ENCODE peak calls at places on chromosome 12, in seven cellular contexts. L, U, M, D, F, K and J are unnamed samples.

GRCh38 chr12:1422604-1423315 is 171.6 kb downstream of the FBXL14 start:
- DNase-seq in L (no peak), U (no peak), M (no peak), D (no peak), F (no peak), K (no peak), J (no peak)

GRCh38 chr12:70815866-70816470 is 104.6 kb downstream of the PTPRR start:
- DNase-seq in L (no peak), U (no peak), M (no peak), D (no peak), F (no peak), K (no peak), J (peak)

GRCh38 chr12:127654383-127654985 is 612.5 kb upstream of the TMEM132C start:
- DNase-seq in L (no peak), U (no peak), M (no peak), D (no peak), F (no peak), K (no peak), J (no peak)

GRCh38 chr12:85147331-85147730 is 111.2 kb downstream of the LRRIQ1 start:
- DNase-seq in L (no peak), U (no peak), M (no peak), D (no peak), F (no peak), K (no peak), J (no peak)

GRCh38 chr12:106090586-106091411 is 48.0 kb downstream of the NUAK1 start:
- DNase-seq in L (no peak), U (peak), M (peak), D (peak), F (no peak), K (no peak), J (no peak)

GRCh38 chr12:116336542-116337065 is 59.1 kb upstream of the MED13L start:
- DNase-seq in L (peak), U (no peak), M (no peak), D (no peak), F (no peak), K (no peak), J (no peak)

GRCh38 chr12:69655616-69656336 is 43.3 kb downstream of the BEST3 start:
- DNase-seq in L (no peak), U (peak), M (no peak), D (no peak), F (no peak), K (no peak), J (peak)

GRCh38 chr12:113077859-113078256 is 21.3 kb downstream of the DTX1 start:
- DNase-seq in L (no peak), U (no peak), M (no peak), D (no peak), F (no peak), K (no peak), J (no peak)

GRCh38 chr12:13627536-13627935 is 353.9 kb downstream of the GRIN2B start:
- DNase-seq in L (no peak), U (no peak), M (no peak), D (no peak), F (no peak), K (no peak), J (no peak)

GRCh38 chr12:67595365-67595764 is 53.2 kb upstream of the DYRK2 start:
- DNase-seq in L (no peak), U (no peak), M (no peak), D (no peak), F (no peak), K (no peak), J (no peak)

GRCh38 chr12:109932878-109933503 is 32.9 kb downstream of the TCHP start:
- DNase-seq in L (no peak), U (no peak), M (peak), D (peak), F (peak), K (no peak), J (no peak)

GRCh38 chr12:75437564-75437963 is 43.0 kb upstream of the GLIPR1 start:
- DNase-seq in L (no peak), U (peak), M (no peak), D (no peak), F (no peak), K (no peak), J (no peak)
- H3K27ac ChIP-seq in L (no peak), U (no peak), M (no peak), D (no peak), F (no peak), K (no peak), J (no peak)

DNA sequence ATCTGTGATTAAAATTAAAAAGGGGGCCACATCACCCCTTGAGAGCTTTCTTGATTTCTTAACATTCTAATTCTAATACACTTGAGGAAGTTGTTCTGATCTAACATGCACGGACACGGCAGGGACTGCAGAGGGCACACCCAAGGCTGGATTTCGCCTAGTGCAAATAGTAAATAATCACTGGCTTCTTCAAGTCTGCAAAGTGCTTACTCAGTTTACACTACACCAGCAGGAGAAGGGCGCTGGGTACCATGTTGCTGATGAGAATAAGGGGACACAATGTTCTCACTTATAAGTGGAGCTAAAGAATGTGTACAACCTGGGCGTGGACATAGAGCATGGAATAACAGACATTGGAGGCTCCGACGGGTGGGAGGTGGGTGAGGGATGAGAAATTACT is 34.2 kb downstream of the TBX5 start:
- DNase-seq in L (no peak), U (no peak), M (no peak), D (no peak), F (no peak), K (no peak), J (no peak)
- TF ChIP-seq CTCF in L (no peak), U (no peak), M (no peak), D (no peak), F (no peak), K (no peak), J (no peak)

GRCh38 chr12:121295123-121295745 is 1.3 kb downstream of the CAMKK2 start:
- DNase-seq in L (no peak), U (peak), M (no peak), D (no peak), F (no peak), K (no peak), J (no peak)
- H3K27ac ChIP-seq in L (peak), U (no peak), M (peak), D (no peak), F (peak), K (no peak), J (peak)

DNA sequence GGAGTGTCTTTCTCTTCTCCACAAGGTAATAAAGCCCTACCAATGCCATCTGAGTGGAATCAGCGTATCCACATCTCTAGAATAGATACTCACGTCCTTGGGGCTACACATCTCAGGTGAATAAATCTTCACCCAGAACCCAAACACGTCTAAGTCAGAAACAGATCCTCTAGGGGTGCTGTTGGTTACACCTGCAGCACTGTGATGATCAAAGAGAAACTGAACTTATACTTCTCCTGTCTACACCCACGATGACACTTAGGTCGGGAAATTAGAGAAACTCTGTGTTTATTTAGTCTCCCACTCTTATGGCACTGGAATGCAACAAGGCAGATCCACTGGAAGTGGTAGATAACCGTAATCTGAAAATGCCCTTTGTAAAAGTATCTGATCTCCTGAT is 46.2 kb downstream of the WIF1 start:
- DNase-seq in L (no peak), U (no peak), M (no peak), D (no peak), F (no peak), K (no peak), J (peak)
- TF ChIP-seq CTCF in L (no peak), U (no peak), M (no peak), D (no peak), F (no peak), K (no peak), J (no peak)

GRCh38 chr12:132493482-132494178 is 3.7 kb downstream of the FBRSL1 start:
- DNase-seq in L (no peak), U (no peak), M (no peak), D (no peak), F (no peak), K (no peak), J (no peak)
- H3K27ac ChIP-seq in L (peak), U (no peak), M (no peak), D (no peak), F (no peak), K (no peak), J (peak)

GRCh38 chr12:57385586-57385985 is 45.3 kb downstream of the R3HDM2 start:
- DNase-seq in L (no peak), U (no peak), M (no peak), D (no peak), F (no peak), K (no peak), J (no peak)

GRCh38 chr12:57384512-57384911 is 46.3 kb downstream of the R3HDM2 start:
- DNase-seq in L (no peak), U (no peak), M (no peak), D (no peak), F (no peak), K (no peak), J (no peak)

GRCh38 chr12:57389033-57389432 is 41.8 kb downstream of the R3HDM2 start:
- DNase-seq in L (no peak), U (peak), M (no peak), D (no peak), F (no peak), K (no peak), J (peak)

GRCh38 chr12:57388425-57388824 is 42.4 kb downstream of the R3HDM2 start:
- DNase-seq in L (no peak), U (no peak), M (no peak), D (no peak), F (no peak), K (no peak), J (no peak)

GRCh38 chr12:57386187-57386720 is 44.6 kb downstream of the R3HDM2 start:
- DNase-seq in L (no peak), U (no peak), M (no peak), D (no peak), F (no peak), K (no peak), J (no peak)
- TF ChIP-seq CTCF in L (no peak), U (no peak), M (no peak), D (no peak), F (no peak), K (no peak), J (no peak)

GRCh38 chr12:95544756-95545155 is 6.5 kb downstream of the USP44 start:
- DNase-seq in L (no peak), U (no peak), M (no peak), D (no peak), F (no peak), K (no peak), J (no peak)
- H3K27ac ChIP-seq in L (no peak), U (no peak), M (no peak), D (no peak), F (no peak), K (no peak), J (no peak)

GRCh38 chr12:129241852-129242251 is 388.6 kb downstream of the GLT1D1 start:
- DNase-seq in L (no peak), U (no peak), M (no peak), D (no peak), F (no peak), K (no peak), J (no peak)

DNA sequence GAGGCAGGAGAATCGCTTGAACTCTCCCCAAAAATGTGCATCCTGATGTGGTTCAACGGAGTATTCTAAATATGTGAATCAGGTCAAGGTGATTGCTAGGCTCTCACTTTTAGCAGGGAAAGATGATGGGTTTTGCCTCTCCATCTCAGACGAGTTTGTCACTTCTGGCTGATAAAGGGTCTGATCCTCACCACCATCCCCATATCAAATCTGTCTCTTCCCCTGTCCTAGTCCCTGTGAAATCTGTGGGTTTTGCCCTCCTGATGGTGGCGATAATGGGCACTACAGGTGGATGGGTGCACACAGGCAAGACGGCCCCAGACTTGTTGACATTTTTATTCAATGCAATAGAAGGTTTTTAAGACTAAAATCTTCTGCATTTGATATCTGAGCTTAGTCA is 384.6 kb downstream of the GLT1D1 start:
- DNase-seq in L (no peak), U (no peak), M (no peak), D (no peak), F (no peak), K (no peak), J (no peak)
- TF ChIP-seq CTCF in L (no peak), U (no peak), M (no peak), D (no peak), F (no peak), K (no peak), J (no peak)

DNA sequence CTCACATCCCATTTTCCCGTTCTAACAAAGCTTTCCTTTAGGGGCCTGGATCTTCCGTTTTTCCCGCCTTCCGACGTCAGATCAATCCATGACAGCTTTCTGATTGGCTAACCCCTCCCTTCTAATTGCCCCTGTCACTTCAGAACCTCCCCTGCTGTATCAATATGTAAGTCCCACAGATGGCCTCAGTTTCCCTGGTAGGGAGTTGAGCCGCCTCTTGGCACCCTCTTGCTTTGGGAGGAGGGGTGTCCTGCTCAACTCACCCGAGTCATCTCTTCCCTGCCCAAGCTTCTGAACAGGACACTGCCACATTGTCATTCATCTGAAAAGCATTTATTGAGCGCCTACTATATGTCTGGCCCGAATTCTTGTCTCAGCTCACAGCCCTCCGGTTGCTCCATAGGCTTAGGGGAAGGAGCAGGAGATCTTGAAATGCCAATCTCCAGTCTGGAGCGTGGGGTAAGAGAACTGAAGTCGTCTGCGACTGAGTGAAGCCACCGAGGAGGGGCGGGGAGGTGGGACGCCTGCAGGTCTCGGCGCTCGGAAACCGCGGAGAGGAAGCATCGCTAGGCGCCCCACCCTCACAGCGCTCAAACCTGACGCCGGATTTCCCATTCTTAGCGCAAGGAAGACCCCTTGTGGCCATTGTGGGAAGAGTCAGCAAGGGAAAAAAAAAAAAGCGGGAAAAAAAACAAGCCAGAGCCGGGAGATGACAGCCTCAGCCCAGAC is 28.0 kb upstream of the SMUG1 start:
- DNase-seq in L (peak), U (peak), M (peak), D (peak), F (peak), K (peak), J (peak)
- H3K27ac ChIP-seq in L (no peak), U (no peak), M (no peak), D (no peak), F (no peak), K (no peak), J (peak)

GRCh38 chr12:108731105-108731865 is at the start of gene CORO1C:
- DNase-seq in L (peak), U (peak), M (peak), D (peak), F (peak), K (peak), J (peak)
- TF ChIP-seq CTCF in L (peak), U (peak), M (peak), D (peak), F (peak), K (peak), J (peak)